ENCODE peak calls at places on chromosomes 12 and 14, in four cellular contexts. One of them, this sample, is unnamed.

GRCh38 chr12:29673346-29673745 is 110.4 kb downstream of the TMTC1 start:
- DNase-seq in CD4-positive, alpha-beta T cell: no peak
- DNase-seq in BJ: no peak
- DNase-seq in caudate nucleus: no peak
- DNase-seq in this sample: no peak

GRCh38 chr12:106584104-106585064 is 1.6 kb downstream of the RFX4 start:
- DNase-seq in CD4-positive, alpha-beta T cell: no peak
- DNase-seq in BJ: no peak
- DNase-seq in caudate nucleus: no peak
- DNase-seq in this sample: no peak

GRCh38 chr12:92146865-92147264 is 1.2 kb upstream of the BTG1 start:
- DNase-seq in CD4-positive, alpha-beta T cell: no peak
- DNase-seq in BJ: no peak
- DNase-seq in caudate nucleus: no peak
- DNase-seq in this sample: no peak

GRCh38 chr12:110353211-110353965 is 50.1 kb downstream of the ANAPC7 start:
- DNase-seq in CD4-positive, alpha-beta T cell: no peak
- DNase-seq in BJ: no peak
- DNase-seq in caudate nucleus: no peak
- DNase-seq in this sample: no peak

GRCh38 chr14:64266206-64266605 is 28.0 kb downstream of the ESR2 start:
- DNase-seq in CD4-positive, alpha-beta T cell: no peak
- DNase-seq in BJ: no peak
- DNase-seq in caudate nucleus: no peak
- DNase-seq in this sample: no peak

GRCh38 chr12:124453419-124454351 is 113.7 kb downstream of the NCOR2 start:
- DNase-seq in CD4-positive, alpha-beta T cell: peak
- DNase-seq in BJ: peak
- DNase-seq in caudate nucleus: no peak
- DNase-seq in this sample: no peak

GRCh38 chr12:26740991-26741390 is 92.0 kb downstream of the ITPR2 start:
- DNase-seq in CD4-positive, alpha-beta T cell: no peak
- DNase-seq in BJ: no peak
- DNase-seq in caudate nucleus: no peak
- DNase-seq in this sample: no peak

GRCh38 chr14:23052182-23052623 is 5.1 kb downstream of the CDH24 start:
- DNase-seq in CD4-positive, alpha-beta T cell: no peak
- DNase-seq in BJ: no peak
- DNase-seq in caudate nucleus: no peak
- DNase-seq in this sample: no peak

GRCh38 chr14:74038015-74038859 is 19.1 kb downstream of the BBOF1 start:
- DNase-seq in CD4-positive, alpha-beta T cell: no peak
- DNase-seq in BJ: no peak
- DNase-seq in caudate nucleus: no peak
- DNase-seq in this sample: no peak

GRCh38 chr12:54997914-54998507 is 13.4 kb upstream of the TESPA1 start:
- DNase-seq in CD4-positive, alpha-beta T cell: no peak
- DNase-seq in BJ: no peak
- DNase-seq in caudate nucleus: no peak
- DNase-seq in this sample: no peak

GRCh38 chr12:26044007-26044394 is 80.8 kb downstream of the BHLHE41 start:
- DNase-seq in CD4-positive, alpha-beta T cell: no peak
- DNase-seq in BJ: no peak
- DNase-seq in caudate nucleus: no peak
- DNase-seq in this sample: no peak

GRCh38 chr12:28253175-28253641 is 63.0 kb downstream of the CCDC91 start:
- DNase-seq in CD4-positive, alpha-beta T cell: no peak
- DNase-seq in BJ: no peak
- DNase-seq in caudate nucleus: no peak
- DNase-seq in this sample: no peak

GRCh38 chr12:72136792-72137191 is 135.4 kb upstream of the TRHDE start:
- DNase-seq in CD4-positive, alpha-beta T cell: no peak
- DNase-seq in BJ: no peak
- DNase-seq in caudate nucleus: no peak
- DNase-seq in this sample: no peak

GRCh38 chr12:114163766-114164165 is 197.6 kb upstream of the RBM19 start:
- DNase-seq in CD4-positive, alpha-beta T cell: no peak
- DNase-seq in BJ: peak
- DNase-seq in caudate nucleus: no peak
- DNase-seq in this sample: no peak

GRCh38 chr12:78501825-78502224 is 362.7 kb upstream of the SYT1 start:
- DNase-seq in CD4-positive, alpha-beta T cell: no peak
- DNase-seq in BJ: no peak
- DNase-seq in caudate nucleus: no peak
- DNase-seq in this sample: no peak

GRCh38 chr12:87995581-87996178 is 33.5 kb downstream of the C12orf50 start:
- DNase-seq in CD4-positive, alpha-beta T cell: no peak
- DNase-seq in BJ: peak
- DNase-seq in caudate nucleus: peak
- DNase-seq in this sample: no peak

GRCh38 chr14:55884819-55885218 is 233.4 kb upstream of the PELI2 start:
- DNase-seq in CD4-positive, alpha-beta T cell: no peak
- DNase-seq in BJ: no peak
- DNase-seq in caudate nucleus: no peak
- DNase-seq in this sample: no peak

GRCh38 chr12:72075401-72075800 is 136.8 kb downstream of the TPH2 start:
- DNase-seq in CD4-positive, alpha-beta T cell: no peak
- DNase-seq in BJ: no peak
- DNase-seq in caudate nucleus: no peak
- DNase-seq in this sample: no peak

GRCh38 chr12:53152390-53152789 is 28.1 kb upstream of the ZNF740 start:
- DNase-seq in CD4-positive, alpha-beta T cell: no peak
- DNase-seq in BJ: no peak
- DNase-seq in caudate nucleus: no peak
- DNase-seq in this sample: no peak

GRCh38 chr12:120145164-120145563 is 28.6 kb upstream of the RAB35 start:
- DNase-seq in CD4-positive, alpha-beta T cell: no peak
- DNase-seq in BJ: no peak
- DNase-seq in caudate nucleus: no peak
- DNase-seq in this sample: no peak

GRCh38 chr12:116395381-116395780 is 117.9 kb upstream of the MED13L start:
- DNase-seq in CD4-positive, alpha-beta T cell: no peak
- DNase-seq in BJ: no peak
- DNase-seq in caudate nucleus: no peak
- DNase-seq in this sample: no peak

GRCh38 chr12:6539276-6540134 is 5.2 kb downstream of the GAPDH start:
- DNase-seq in CD4-positive, alpha-beta T cell: no peak
- DNase-seq in BJ: no peak
- DNase-seq in caudate nucleus: no peak
- DNase-seq in this sample: no peak

GRCh38 chr12:3458041-3458440 is 33.0 kb upstream of the PRMT8 start:
- DNase-seq in CD4-positive, alpha-beta T cell: no peak
- DNase-seq in BJ: no peak
- DNase-seq in caudate nucleus: no peak
- DNase-seq in this sample: no peak

GRCh38 chr12:109937371-109937770 is 37.3 kb downstream of the TCHP start:
- DNase-seq in CD4-positive, alpha-beta T cell: no peak
- DNase-seq in BJ: no peak
- DNase-seq in caudate nucleus: no peak
- DNase-seq in this sample: no peak

GRCh38 chr12:110109037-110109836 is 14.9 kb upstream of the IFT81 start:
- DNase-seq in CD4-positive, alpha-beta T cell: no peak
- DNase-seq in BJ: peak
- DNase-seq in caudate nucleus: no peak
- DNase-seq in this sample: no peak

GRCh38 chr12:111024205-111024794 is 103.9 kb upstream of the MYL2 start:
- DNase-seq in CD4-positive, alpha-beta T cell: peak
- DNase-seq in BJ: no peak
- DNase-seq in caudate nucleus: peak
- DNase-seq in this sample: no peak

GRCh38 chr14:68694516-68695235 is 98.2 kb downstream of the ZFP36L1 start:
- DNase-seq in CD4-positive, alpha-beta T cell: no peak
- DNase-seq in BJ: no peak
- DNase-seq in caudate nucleus: no peak
- DNase-seq in this sample: no peak

GRCh38 chr14:45811155-45811554 is 558.2 kb upstream of the MIS18BP1 start:
- DNase-seq in CD4-positive, alpha-beta T cell: no peak
- DNase-seq in BJ: no peak
- DNase-seq in caudate nucleus: no peak
- DNase-seq in this sample: no peak

GRCh38 chr14:69049675-69050074 is 70.6 kb upstream of the ACTN1 start:
- DNase-seq in CD4-positive, alpha-beta T cell: no peak
- DNase-seq in BJ: peak
- DNase-seq in caudate nucleus: no peak
- DNase-seq in this sample: no peak

GRCh38 chr12:63018273-63018672 is 83.3 kb upstream of the PPM1H start:
- DNase-seq in CD4-positive, alpha-beta T cell: no peak
- DNase-seq in BJ: no peak
- DNase-seq in caudate nucleus: no peak
- DNase-seq in this sample: no peak

GRCh38 chr12:99386907-99387306 is 260.6 kb upstream of the GARIN6 start:
- DNase-seq in CD4-positive, alpha-beta T cell: no peak
- DNase-seq in BJ: no peak
- DNase-seq in caudate nucleus: no peak
- DNase-seq in this sample: no peak

GRCh38 chr12:67667276-67668073 is 18.9 kb downstream of the DYRK2 start:
- DNase-seq in CD4-positive, alpha-beta T cell: no peak
- DNase-seq in BJ: no peak
- DNase-seq in caudate nucleus: no peak
- DNase-seq in this sample: no peak

GRCh38 chr14:51495319-51495718 is 156.4 kb upstream of the FRMD6 start:
- DNase-seq in CD4-positive, alpha-beta T cell: no peak
- DNase-seq in BJ: no peak
- DNase-seq in caudate nucleus: no peak
- DNase-seq in this sample: no peak

GRCh38 chr14:20750194-20750593 is 4.5 kb downstream of the EDDM3A start:
- DNase-seq in CD4-positive, alpha-beta T cell: no peak
- DNase-seq in BJ: no peak
- DNase-seq in caudate nucleus: no peak
- DNase-seq in this sample: no peak

GRCh38 chr12:21239866-21240265 is 94.9 kb downstream of the SLCO1A2 start:
- DNase-seq in CD4-positive, alpha-beta T cell: no peak
- DNase-seq in BJ: no peak
- DNase-seq in caudate nucleus: no peak
- DNase-seq in this sample: no peak

GRCh38 chr14:37988472-37988871 is 219.2 kb upstream of the SSTR1 start:
- DNase-seq in CD4-positive, alpha-beta T cell: no peak
- DNase-seq in BJ: no peak
- DNase-seq in caudate nucleus: no peak
- DNase-seq in this sample: no peak

GRCh38 chr12:54759751-54760150 is 94.6 kb upstream of the MUCL1 start:
- DNase-seq in CD4-positive, alpha-beta T cell: no peak
- DNase-seq in BJ: no peak
- DNase-seq in caudate nucleus: peak
- DNase-seq in this sample: no peak

This sample was measured in C1 segment of cervical spinal cord.